ENCODE peak calls at places on chromosomes 4 and X, in nine cellular contexts. One of them, this sample, is unnamed.
A peak's percentile ranks its signal among the peaks of the same experiment; 100 is the strongest.

GRCh38 chrX:133637765-133638164 is 222.5 kb upstream of the GPC4 start:
- DNase-seq in H9: no peak
- DNase-seq in SJSA1: no peak
- DNase-seq in CD8-positive, alpha-beta T cell: no peak
- DNase-seq in endodermal cell: no peak
- DNase-seq in transverse colon: no peak
- DNase-seq in cardiac muscle cell: no peak
- DNase-seq in pancreas: no peak
- DNase-seq in stomach: no peak
- DNase-seq in this sample: no peak

GRCh38 chrX:149881081-149881711 is at the start of gene MAGEA8:
- DNase-seq in H9: peak; percentile 63
- DNase-seq in SJSA1: no peak
- DNase-seq in CD8-positive, alpha-beta T cell: no peak
- DNase-seq in endodermal cell: peak; percentile 77
- DNase-seq in transverse colon: no peak
- DNase-seq in cardiac muscle cell: no peak
- DNase-seq in pancreas: no peak
- DNase-seq in stomach: no peak
- DNase-seq in this sample: no peak

GRCh38 chr4:46445689-46446339 is 55.9 kb upstream of the GABRA2 start:
- DNase-seq in H9: no peak
- DNase-seq in SJSA1: no peak
- DNase-seq in CD8-positive, alpha-beta T cell: no peak
- DNase-seq in endodermal cell: no peak
- DNase-seq in transverse colon: no peak
- DNase-seq in cardiac muscle cell: no peak
- DNase-seq in pancreas: no peak
- DNase-seq in stomach: no peak
- DNase-seq in this sample: no peak

GRCh38 chrX:130091976-130092522 is 18.2 kb downstream of the ELF4 start:
- DNase-seq in H9: peak; percentile 47
- DNase-seq in SJSA1: no peak
- DNase-seq in CD8-positive, alpha-beta T cell: peak; percentile 77
- DNase-seq in endodermal cell: peak; percentile 72
- DNase-seq in transverse colon: peak; percentile 83
- DNase-seq in cardiac muscle cell: no peak
- DNase-seq in pancreas: no peak
- DNase-seq in stomach: peak; percentile 63
- DNase-seq in this sample: peak; percentile 77

GRCh38 chr4:45795165-45795564 is 328.7 kb downstream of the GABRG1 start:
- DNase-seq in H9: no peak
- DNase-seq in SJSA1: no peak
- DNase-seq in CD8-positive, alpha-beta T cell: no peak
- DNase-seq in endodermal cell: no peak
- DNase-seq in transverse colon: no peak
- DNase-seq in cardiac muscle cell: no peak
- DNase-seq in pancreas: no peak
- DNase-seq in stomach: no peak
- DNase-seq in this sample: no peak

GRCh38 chr4:171846232-171846631 is 33.0 kb downstream of the GALNTL6 start:
- DNase-seq in H9: peak; percentile 81
- DNase-seq in SJSA1: peak; percentile 26
- DNase-seq in CD8-positive, alpha-beta T cell: no peak
- DNase-seq in endodermal cell: peak; percentile 95
- DNase-seq in transverse colon: peak; percentile 50
- DNase-seq in cardiac muscle cell: peak; percentile 32
- DNase-seq in pancreas: no peak
- DNase-seq in stomach: peak; percentile 26
- DNase-seq in this sample: no peak

GRCh38 chr4:165359501-165359900 is 19.3 kb upstream of the CPE start:
- DNase-seq in H9: no peak
- DNase-seq in SJSA1: no peak
- DNase-seq in CD8-positive, alpha-beta T cell: no peak
- DNase-seq in endodermal cell: no peak
- DNase-seq in transverse colon: no peak
- DNase-seq in cardiac muscle cell: peak; percentile 64
- DNase-seq in pancreas: no peak
- DNase-seq in stomach: no peak
- DNase-seq in this sample: no peak

GRCh38 chr4:94571720-94572119 is 120.0 kb downstream of the PDLIM5 start:
- DNase-seq in H9: no peak
- DNase-seq in SJSA1: no peak
- DNase-seq in CD8-positive, alpha-beta T cell: no peak
- DNase-seq in endodermal cell: no peak
- DNase-seq in transverse colon: no peak
- DNase-seq in cardiac muscle cell: no peak
- DNase-seq in pancreas: no peak
- DNase-seq in stomach: no peak
- DNase-seq in this sample: no peak

GRCh38 chrX:86322913-86323312 is 174.7 kb downstream of the DACH2 start:
- DNase-seq in H9: no peak
- DNase-seq in SJSA1: no peak
- DNase-seq in CD8-positive, alpha-beta T cell: no peak
- DNase-seq in endodermal cell: no peak
- DNase-seq in transverse colon: no peak
- DNase-seq in cardiac muscle cell: no peak
- DNase-seq in pancreas: no peak
- DNase-seq in stomach: no peak
- DNase-seq in this sample: no peak

GRCh38 chr4:118968006-118968405 is 79.4 kb downstream of the SYNPO2 start:
- DNase-seq in H9: peak; percentile 71
- DNase-seq in SJSA1: peak; percentile 87
- DNase-seq in CD8-positive, alpha-beta T cell: no peak
- DNase-seq in endodermal cell: peak; percentile 79
- DNase-seq in transverse colon: peak; percentile 43
- DNase-seq in cardiac muscle cell: peak; percentile 95
- DNase-seq in pancreas: no peak
- DNase-seq in stomach: peak; percentile 57
- DNase-seq in this sample: no peak

GRCh38 chr4:128006592-128006991 is 41.4 kb downstream of the ABHD18 start:
- DNase-seq in H9: no peak
- DNase-seq in SJSA1: no peak
- DNase-seq in CD8-positive, alpha-beta T cell: no peak
- DNase-seq in endodermal cell: no peak
- DNase-seq in transverse colon: no peak
- DNase-seq in cardiac muscle cell: peak; percentile 58
- DNase-seq in pancreas: no peak
- DNase-seq in stomach: no peak
- DNase-seq in this sample: no peak

GRCh38 chrX:65637335-65637734 is 30.1 kb upstream of the MSN start:
- DNase-seq in H9: no peak
- DNase-seq in SJSA1: no peak
- DNase-seq in CD8-positive, alpha-beta T cell: no peak
- DNase-seq in endodermal cell: no peak
- DNase-seq in transverse colon: peak; percentile 14
- DNase-seq in cardiac muscle cell: no peak
- DNase-seq in pancreas: no peak
- DNase-seq in stomach: no peak
- DNase-seq in this sample: no peak

GRCh38 chr4:141432000-141432712 is 204.2 kb upstream of the IL15 start:
- DNase-seq in H9: no peak
- DNase-seq in SJSA1: no peak
- DNase-seq in CD8-positive, alpha-beta T cell: no peak
- DNase-seq in endodermal cell: no peak
- DNase-seq in transverse colon: no peak
- DNase-seq in cardiac muscle cell: peak; percentile 55
- DNase-seq in pancreas: no peak
- DNase-seq in stomach: no peak
- DNase-seq in this sample: no peak

GRCh38 chr4:61911313-61911756 is 711.2 kb downstream of the ADGRL3 start:
- DNase-seq in H9: peak; percentile 37
- DNase-seq in SJSA1: no peak
- DNase-seq in CD8-positive, alpha-beta T cell: no peak
- DNase-seq in endodermal cell: peak; percentile 55
- DNase-seq in transverse colon: no peak
- DNase-seq in cardiac muscle cell: no peak
- DNase-seq in pancreas: no peak
- DNase-seq in stomach: no peak
- DNase-seq in this sample: no peak

GRCh38 chr4:61918507-61919462 is 718.7 kb downstream of the ADGRL3 start:
- DNase-seq in H9: no peak
- DNase-seq in SJSA1: no peak
- DNase-seq in CD8-positive, alpha-beta T cell: no peak
- DNase-seq in endodermal cell: no peak
- DNase-seq in transverse colon: no peak
- DNase-seq in cardiac muscle cell: no peak
- DNase-seq in pancreas: no peak
- DNase-seq in stomach: no peak
- DNase-seq in this sample: no peak

GRCh38 chr4:61915501-61915900 is 715.4 kb downstream of the ADGRL3 start:
- DNase-seq in H9: no peak
- DNase-seq in SJSA1: no peak
- DNase-seq in CD8-positive, alpha-beta T cell: no peak
- DNase-seq in endodermal cell: no peak
- DNase-seq in transverse colon: no peak
- DNase-seq in cardiac muscle cell: no peak
- DNase-seq in pancreas: no peak
- DNase-seq in stomach: no peak
- DNase-seq in this sample: no peak
- H3K4me1 ChIP-seq in H9: peaks cover 7% of the 10 kb centered on the region
- H3K4me1 ChIP-seq in SJSA1: no peaks in the 10 kb centered on the region
- H3K4me1 ChIP-seq in CD8-positive, alpha-beta T cell: no peaks in the 10 kb centered on the region
- H3K4me1 ChIP-seq in endodermal cell: no peaks in the 10 kb centered on the region
- H3K4me1 ChIP-seq in transverse colon: no peaks in the 10 kb centered on the region
- H3K4me1 ChIP-seq in cardiac muscle cell: no peaks in the 10 kb centered on the region
- H3K4me1 ChIP-seq in pancreas: no peaks in the 10 kb centered on the region
- H3K4me1 ChIP-seq in stomach: no peaks in the 10 kb centered on the region
- H3K4me1 ChIP-seq in this sample: no peaks in the 10 kb centered on the region

GRCh38 chr4:176125063-176125462 is 59.4 kb downstream of the WDR17 start:
- DNase-seq in H9: no peak
- DNase-seq in SJSA1: no peak
- DNase-seq in CD8-positive, alpha-beta T cell: no peak
- DNase-seq in endodermal cell: no peak
- DNase-seq in transverse colon: no peak
- DNase-seq in cardiac muscle cell: peak; percentile 16
- DNase-seq in pancreas: no peak
- DNase-seq in stomach: no peak
- DNase-seq in this sample: no peak

GRCh38 chr4:176123710-176124407 is 58.2 kb downstream of the WDR17 start:
- DNase-seq in H9: peak; percentile 56
- DNase-seq in SJSA1: peak; percentile 18
- DNase-seq in CD8-positive, alpha-beta T cell: no peak
- DNase-seq in endodermal cell: peak; percentile 73
- DNase-seq in transverse colon: peak; percentile 9
- DNase-seq in cardiac muscle cell: peak; percentile 20
- DNase-seq in pancreas: no peak
- DNase-seq in stomach: peak; percentile 26
- DNase-seq in this sample: no peak
- H3K4me1 ChIP-seq in H9: no peaks in the 10 kb centered on the region
- H3K4me1 ChIP-seq in SJSA1: no peaks in the 10 kb centered on the region
- H3K4me1 ChIP-seq in CD8-positive, alpha-beta T cell: no peaks in the 10 kb centered on the region
- H3K4me1 ChIP-seq in endodermal cell: no peaks in the 10 kb centered on the region
- H3K4me1 ChIP-seq in transverse colon: no peaks in the 10 kb centered on the region
- H3K4me1 ChIP-seq in cardiac muscle cell: no peaks in the 10 kb centered on the region
- H3K4me1 ChIP-seq in pancreas: no peaks in the 10 kb centered on the region
- H3K4me1 ChIP-seq in stomach: no peaks in the 10 kb centered on the region
- H3K4me1 ChIP-seq in this sample: no peaks in the 10 kb centered on the region

DNA sequence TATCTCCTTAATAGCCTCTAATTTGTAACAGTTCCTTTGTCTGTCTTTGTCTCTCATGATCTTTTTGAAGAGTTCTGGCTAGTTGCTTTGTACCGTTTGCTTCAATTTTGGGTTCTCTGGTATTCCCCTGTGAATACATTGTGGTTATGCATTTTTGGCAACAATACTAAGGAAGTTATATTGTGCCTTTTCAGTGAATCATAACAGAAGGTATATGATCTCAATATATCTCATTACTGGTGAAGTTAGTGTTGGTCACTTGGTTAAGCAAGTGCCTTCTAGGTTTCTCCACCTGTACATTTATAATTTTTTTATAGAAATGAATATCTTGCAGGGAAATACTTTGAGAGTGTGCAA is 48.6 kb downstream of the DCLK2 start:
- DNase-seq in H9: no peak
- DNase-seq in SJSA1: peak; percentile 32
- DNase-seq in CD8-positive, alpha-beta T cell: no peak
- DNase-seq in endodermal cell: no peak
- DNase-seq in transverse colon: no peak
- DNase-seq in cardiac muscle cell: peak; percentile 63
- DNase-seq in pancreas: no peak
- DNase-seq in stomach: no peak
- DNase-seq in this sample: no peak
- H3K4me1 ChIP-seq in H9: no peaks in the 10 kb centered on the region
- H3K4me1 ChIP-seq in SJSA1: peaks cover 19% of the 10 kb centered on the region
- H3K4me1 ChIP-seq in CD8-positive, alpha-beta T cell: no peaks in the 10 kb centered on the region
- H3K4me1 ChIP-seq in endodermal cell: no peaks in the 10 kb centered on the region
- H3K4me1 ChIP-seq in transverse colon: no peaks in the 10 kb centered on the region
- H3K4me1 ChIP-seq in cardiac muscle cell: no peaks in the 10 kb centered on the region
- H3K4me1 ChIP-seq in pancreas: peaks cover 8% of the 10 kb centered on the region
- H3K4me1 ChIP-seq in stomach: no peaks in the 10 kb centered on the region
- H3K4me1 ChIP-seq in this sample: peaks cover 8% of the 10 kb centered on the region

GRCh38 chr4:81635128-81635527 is 163.4 kb upstream of the RASGEF1B start:
- DNase-seq in H9: no peak
- DNase-seq in SJSA1: no peak
- DNase-seq in CD8-positive, alpha-beta T cell: no peak
- DNase-seq in endodermal cell: no peak
- DNase-seq in transverse colon: no peak
- DNase-seq in cardiac muscle cell: no peak
- DNase-seq in pancreas: no peak
- DNase-seq in stomach: no peak
- DNase-seq in this sample: no peak

GRCh38 chr4:81635747-81636146 is 164.0 kb upstream of the RASGEF1B start:
- DNase-seq in H9: no peak
- DNase-seq in SJSA1: no peak
- DNase-seq in CD8-positive, alpha-beta T cell: no peak
- DNase-seq in endodermal cell: no peak
- DNase-seq in transverse colon: peak; percentile 80
- DNase-seq in cardiac muscle cell: no peak
- DNase-seq in pancreas: no peak
- DNase-seq in stomach: peak; percentile 45
- DNase-seq in this sample: no peak

GRCh38 chr4:81632581-81633247 is 161.0 kb upstream of the RASGEF1B start:
- DNase-seq in H9: no peak
- DNase-seq in SJSA1: no peak
- DNase-seq in CD8-positive, alpha-beta T cell: no peak
- DNase-seq in endodermal cell: no peak
- DNase-seq in transverse colon: no peak
- DNase-seq in cardiac muscle cell: peak; percentile 46
- DNase-seq in pancreas: no peak
- DNase-seq in stomach: no peak
- DNase-seq in this sample: no peak

GRCh38 chr4:81628489-81628888 is 156.8 kb upstream of the RASGEF1B start:
- DNase-seq in H9: no peak
- DNase-seq in SJSA1: no peak
- DNase-seq in CD8-positive, alpha-beta T cell: no peak
- DNase-seq in endodermal cell: no peak
- DNase-seq in transverse colon: no peak
- DNase-seq in cardiac muscle cell: no peak
- DNase-seq in pancreas: no peak
- DNase-seq in stomach: no peak
- DNase-seq in this sample: no peak

DNA sequence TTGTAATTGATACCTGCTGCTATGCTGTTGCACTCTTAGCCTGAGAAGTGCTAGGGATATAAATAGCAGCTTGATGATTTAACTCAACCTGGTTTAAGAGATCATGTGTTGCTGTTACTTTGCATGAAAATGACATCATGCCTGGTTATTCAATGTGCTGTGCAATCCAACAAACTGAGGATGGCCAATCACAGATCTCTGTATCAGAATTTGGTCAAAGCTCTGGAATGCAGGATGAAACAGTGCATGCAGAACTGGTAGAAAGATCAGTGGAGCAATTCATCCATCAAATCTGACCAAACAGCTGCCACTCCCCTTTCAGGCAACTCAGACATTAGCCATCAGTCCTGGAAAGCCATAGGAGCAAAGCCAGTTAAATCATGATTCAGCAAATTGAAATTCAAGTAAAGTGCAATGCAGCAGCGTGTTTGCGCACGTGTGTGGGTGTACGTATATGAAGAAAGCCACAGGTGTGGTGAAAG is 160.3 kb upstream of the RASGEF1B start:
- DNase-seq in H9: no peak
- DNase-seq in SJSA1: no peak
- DNase-seq in CD8-positive, alpha-beta T cell: no peak
- DNase-seq in endodermal cell: no peak
- DNase-seq in transverse colon: no peak
- DNase-seq in cardiac muscle cell: peak; percentile 81
- DNase-seq in pancreas: no peak
- DNase-seq in stomach: no peak
- DNase-seq in this sample: no peak
- H3K4me1 ChIP-seq in H9: peaks cover 5% of the 10 kb centered on the region
- H3K4me1 ChIP-seq in SJSA1: no peaks in the 10 kb centered on the region
- H3K4me1 ChIP-seq in CD8-positive, alpha-beta T cell: no peaks in the 10 kb centered on the region
- H3K4me1 ChIP-seq in endodermal cell: no peaks in the 10 kb centered on the region
- H3K4me1 ChIP-seq in transverse colon: no peaks in the 10 kb centered on the region
- H3K4me1 ChIP-seq in cardiac muscle cell: peaks cover 21% of the 10 kb centered on the region
- H3K4me1 ChIP-seq in pancreas: peaks cover 9% of the 10 kb centered on the region
- H3K4me1 ChIP-seq in stomach: no peaks in the 10 kb centered on the region
- H3K4me1 ChIP-seq in this sample: peaks cover 6% of the 10 kb centered on the region

This sample was measured in left lung.